ENCODE peak calls at places on chromosomes 16 and 17, in five cellular contexts. One of them, this sample, is unnamed.

GRCh38 chr16:13478991-13479390 is 441.0 kb upstream of the ERCC4 start:
- DNase-seq in NCI-H1694: no peak
- DNase-seq in NCI-H460: no peak
- DNase-seq in AG08396: no peak
- DNase-seq in testis: no peak
- DNase-seq in this sample: no peak

GRCh38 chr17:39866013-39866730 is 1.8 kb upstream of the ZPBP2 start:
- DNase-seq in NCI-H1694: no peak
- DNase-seq in NCI-H460: no peak
- DNase-seq in AG08396: no peak
- DNase-seq in testis: no peak
- DNase-seq in this sample: no peak

GRCh38 chr16:57377080-57377841 is 5.0 kb downstream of the CX3CL1 start:
- DNase-seq in NCI-H1694: no peak
- DNase-seq in NCI-H460: no peak
- DNase-seq in AG08396: no peak
- DNase-seq in testis: no peak
- DNase-seq in this sample: peak; percentile 64

GRCh38 chr17:61410555-61411089 is 11.0 kb downstream of the TBX2 start:
- DNase-seq in NCI-H1694: no peak
- DNase-seq in NCI-H460: no peak
- DNase-seq in AG08396: peak; percentile 90
- DNase-seq in testis: peak; percentile 90
- DNase-seq in this sample: no peak

GRCh38 chr16:58459344-58460218 is 40.4 kb upstream of the NDRG4 start:
- DNase-seq in NCI-H1694: no peak
- DNase-seq in NCI-H460: no peak
- DNase-seq in AG08396: peak; percentile 68
- DNase-seq in testis: no peak
- DNase-seq in this sample: peak; percentile 90

GRCh38 chr16:4694664-4695451 is 1.5 kb downstream of the NUDT16L1 start:
- DNase-seq in NCI-H1694: no peak
- DNase-seq in NCI-H460: no peak
- DNase-seq in AG08396: peak; percentile 67
- DNase-seq in testis: no peak
- DNase-seq in this sample: no peak

GRCh38 chr16:87789437-87790277 is 23.9 kb upstream of the KLHDC4 start:
- DNase-seq in NCI-H1694: no peak
- DNase-seq in NCI-H460: no peak
- DNase-seq in AG08396: peak; percentile 86
- DNase-seq in testis: no peak
- DNase-seq in this sample: peak; percentile 55

GRCh38 chr17:64230551-64231408 is 32.3 kb downstream of the TEX2 start:
- DNase-seq in NCI-H1694: no peak
- DNase-seq in NCI-H460: no peak
- DNase-seq in AG08396: peak; percentile 73
- DNase-seq in testis: peak; percentile 22
- DNase-seq in this sample: peak; percentile 17

GRCh38 chr17:9890124-9890523 is 14.9 kb downstream of the RCVRN start:
- DNase-seq in NCI-H1694: no peak
- DNase-seq in NCI-H460: peak; percentile 36
- DNase-seq in AG08396: no peak
- DNase-seq in testis: peak; percentile 65
- DNase-seq in this sample: peak; percentile 33

GRCh38 chr17:16652847-16653366 is 743 bp downstream of the ZNF624 start:
- DNase-seq in NCI-H1694: peak; percentile 19
- DNase-seq in NCI-H460: no peak
- DNase-seq in AG08396: peak; percentile 13
- DNase-seq in testis: no peak
- DNase-seq in this sample: no peak

GRCh38 chr16:3665508-3665907 is 11.0 kb downstream of the DNASE1 start:
- DNase-seq in NCI-H1694: no peak
- DNase-seq in NCI-H460: no peak
- DNase-seq in AG08396: no peak
- DNase-seq in testis: no peak
- DNase-seq in this sample: no peak

GRCh38 chr16:48126801-48127644 is 28.8 kb downstream of the ABCC12 start:
- DNase-seq in NCI-H1694: no peak
- DNase-seq in NCI-H460: peak; percentile 63
- DNase-seq in AG08396: peak; percentile 79
- DNase-seq in testis: no peak
- DNase-seq in this sample: peak; percentile 100

GRCh38 chr17:2369039-2369438 is 31.7 kb downstream of the SGSM2 start:
- DNase-seq in NCI-H1694: no peak
- DNase-seq in NCI-H460: no peak
- DNase-seq in AG08396: no peak
- DNase-seq in testis: no peak
- DNase-seq in this sample: no peak

GRCh38 chr17:67594115-67594878 is 123.4 kb upstream of the NOL11 start:
- DNase-seq in NCI-H1694: no peak
- DNase-seq in NCI-H460: no peak
- DNase-seq in AG08396: no peak
- DNase-seq in testis: no peak
- DNase-seq in this sample: no peak

GRCh38 chr17:510223-510917 is 157.8 kb upstream of the RPH3AL start:
- DNase-seq in NCI-H1694: no peak
- DNase-seq in NCI-H460: no peak
- DNase-seq in AG08396: no peak
- DNase-seq in testis: no peak
- DNase-seq in this sample: no peak

GRCh38 chr17:59342681-59343127 is 11.2 kb downstream of the YPEL2 start:
- DNase-seq in NCI-H1694: no peak
- DNase-seq in NCI-H460: no peak
- DNase-seq in AG08396: no peak
- DNase-seq in testis: no peak
- DNase-seq in this sample: no peak